ENCODE peak calls at places on chromosomes 12 and 14, in nine cellular contexts. T is tibial artery, B is heart left ventricle, C is mesenchymal stem cell, G is ascending aorta, O is T-helper 1 cell, D is psoas muscle, P is EL, F is left lobe of liver. U is an unnamed sample.

GRCh38 chr12:80954857-80955520 is 17.3 kb upstream of the LIN7A start:
- DNase-seq in C (no peak), B (no peak), O (no peak), T (no peak), D (no peak), F (no peak), G (no peak), P (no peak), U (no peak)

GRCh38 chr14:105540811-105541210 is 14.4 kb downstream of the TMEM121 start:
- DNase-seq in B (no peak), C (no peak), O (no peak), P (no peak), D (no peak), T (no peak), F (no peak), G (no peak), U (no peak)

GRCh38 chr12:98868076-98868475 is 223.0 kb downstream of the APAF1 start:
- DNase-seq in C (no peak), G (no peak), P (no peak), D (no peak), O (no peak), B (no peak), T (no peak), F (no peak), U (no peak)

GRCh38 chr12:108637631-108638030 is 3.9 kb upstream of the SELPLG start:
- DNase-seq in O (no peak), T (no peak), P (no peak), B (no peak), D (no peak), F (no peak), C (no peak), G (no peak), U (no peak)

GRCh38 chr12:108720757-108721514 is 10.4 kb downstream of the CORO1C start:
- DNase-seq in D (no peak), G (no peak), C (peak; percentile 77), T (no peak), F (no peak), B (no peak), P (peak; percentile 90), O (no peak), U (no peak)

GRCh38 chr12:89084751-89085150 is 267.6 kb downstream of the DUSP6 start:
- DNase-seq in T (no peak), C (peak; percentile 35), G (no peak), F (no peak), D (no peak), P (no peak), O (no peak), B (peak; percentile 27), U (no peak)

GRCh38 chr14:104657563-104658324 is 31.7 kb upstream of the INF2 start:
- DNase-seq in C (no peak), F (peak; percentile 75), D (no peak), T (no peak), P (no peak), G (no peak), B (no peak), O (no peak), U (peak; percentile 54)

GRCh38 chr12:32134144-32134888 is 27.7 kb downstream of the BICD1 start:
- DNase-seq in T (no peak), G (no peak), D (no peak), O (no peak), B (no peak), P (peak; percentile 45), F (no peak), C (peak; percentile 15), U (no peak)

GRCh38 chr14:55976219-55976618 is 142.0 kb upstream of the PELI2 start:
- DNase-seq in O (no peak), D (no peak), G (no peak), B (no peak), F (no peak), P (no peak), C (no peak), T (no peak), U (no peak)

GRCh38 chr14:105034314-105035039 is 13.6 kb upstream of the CDCA4 start:
- DNase-seq in B (no peak), C (no peak), D (no peak), F (no peak), O (no peak), G (no peak), T (no peak), P (no peak), U (no peak)

U was measured in CMK.